ENCODE peak calls at places on chromosomes 6 and 20, in five cellular contexts. G is CD8-positive, alpha-beta T cell; F is GM23248; Z is iPS DF 6.9; R is NB4. K is an unnamed sample.

GRCh38 chr6:124795879-124796838 is 166.1 kb upstream of the RNF217 start:
- DNase-seq in G (no peak), F (peak; percentile 25), Z (peak; percentile 7), R (peak; percentile 25), K (no peak)

GRCh38 chr6:14811760-14812428 is 434.0 kb upstream of the JARID2 start:
- DNase-seq in R (no peak), F (peak; percentile 20), G (no peak), Z (no peak), K (no peak)

GRCh38 chr6:167799033-167799933 is 27.4 kb upstream of the AFDN start:
- DNase-seq in G (no peak), R (no peak), Z (no peak), F (peak; percentile 22), K (no peak)

GRCh38 chr20:2948968-2949367 is 75.7 kb downstream of the PTPRA start:
- DNase-seq in Z (no peak), R (no peak), G (no peak), F (no peak), K (no peak)

GRCh38 chr20:43988867-43989266 is 74.2 kb downstream of the TOX2 start:
- DNase-seq in R (no peak), F (peak; percentile 61), G (no peak), Z (no peak), K (no peak)

GRCh38 chr6:90105766-90106165 is 190.9 kb downstream of the BACH2 start:
- DNase-seq in F (no peak), Z (no peak), R (peak; percentile 81), G (no peak), K (no peak)

GRCh38 chr6:55822815-55823214 is 52.6 kb downstream of the BMP5 start:
- DNase-seq in G (no peak), F (peak; percentile 55), R (no peak), Z (no peak), K (no peak)

GRCh38 chr6:136897071-136897470 is 25.0 kb upstream of the SLC35D3 start:
- DNase-seq in F (no peak), R (no peak), G (no peak), Z (no peak), K (no peak)

GRCh38 chr6:38871745-38872568 is 156.8 kb downstream of the DNAH8 start:
- DNase-seq in F (peak; percentile 64), Z (peak; percentile 64), R (peak; percentile 63), G (peak; percentile 41), K (no peak)

GRCh38 chr20:32470025-32470861 is 112.1 kb downstream of the ASXL1 start:
- DNase-seq in G (peak; percentile 24), F (peak; percentile 29), R (peak; percentile 77), Z (no peak), K (no peak)

GRCh38 chr6:16676978-16677377 is 84.3 kb downstream of the ATXN1 start:
- DNase-seq in Z (no peak), F (peak; percentile 31), G (no peak), R (no peak), K (no peak)

DNA sequence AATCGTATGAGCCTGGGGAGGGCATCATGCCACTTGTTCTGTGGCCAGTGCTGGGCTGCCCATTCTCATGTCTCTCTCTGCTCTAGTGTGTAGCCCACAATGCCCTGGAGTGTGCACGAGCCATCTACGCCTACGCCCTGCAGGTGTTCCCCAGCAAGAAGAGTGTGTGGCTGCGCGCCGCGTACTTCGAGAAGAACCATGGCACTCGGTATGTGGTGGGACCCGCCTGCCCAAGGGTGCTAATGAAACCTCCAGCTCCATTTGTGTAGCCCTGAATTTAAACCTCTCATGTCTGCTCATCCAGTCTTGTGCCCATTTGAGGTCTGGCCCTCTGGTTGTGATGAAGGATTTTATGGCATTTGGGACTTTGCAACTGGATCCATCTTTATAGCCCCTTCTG is 13.3 kb upstream of the C20orf204 start:
- DNase-seq in G (no peak), F (no peak), R (no peak), Z (no peak), K (no peak)
- H3K4me3 ChIP-seq in G (no peak overlapping the region), F (no peak overlapping the region), R (no peak overlapping the region), Z (no peak overlapping the region), K (no peak overlapping the region)

GRCh38 chr20:17828598-17829144 is 128.9 kb downstream of the BANF2 start:
- DNase-seq in F (no peak), R (no peak), Z (no peak), G (no peak), K (no peak)

GRCh38 chr20:17824676-17825224 is 125.0 kb downstream of the BANF2 start:
- DNase-seq in F (no peak), R (no peak), Z (no peak), G (no peak), K (no peak)

GRCh38 chr20:17825251-17825691 is 125.5 kb downstream of the BANF2 start:
- DNase-seq in R (no peak), Z (no peak), F (no peak), G (no peak), K (no peak)

GRCh38 chr20:17827759-17828559 is 128.2 kb downstream of the BANF2 start:
- DNase-seq in R (no peak), F (no peak), Z (no peak), G (no peak), K (no peak)

GRCh38 chr20:17825949-17826843 is 126.4 kb downstream of the BANF2 start:
- DNase-seq in F (peak; percentile 50), R (no peak), G (no peak), Z (no peak), K (peak; percentile 75)
- H3K4me3 ChIP-seq in F (no peak overlapping the region), R (no peak overlapping the region), G (no peak overlapping the region), Z (no peak overlapping the region), K (no peak overlapping the region)

GRCh38 chr6:27505209-27506027 is 32.5 kb upstream of the ZNF184 start:
- DNase-seq in G (peak; percentile 55), F (peak; percentile 46), R (peak; percentile 54), Z (peak; percentile 64), K (peak; percentile 66)

GRCh38 chr6:27501187-27501586 is 28.3 kb upstream of the ZNF184 start:
- DNase-seq in F (no peak), R (no peak), G (no peak), Z (no peak), K (no peak)

GRCh38 chr6:27503436-27504030 is 30.6 kb upstream of the ZNF184 start:
- DNase-seq in Z (peak; percentile 47), R (peak; percentile 76), F (peak; percentile 68), G (peak; percentile 83), K (peak; percentile 61)

GRCh38 chr6:27500177-27500576 is 27.3 kb upstream of the ZNF184 start:
- DNase-seq in F (no peak), G (no peak), R (no peak), Z (no peak), K (no peak)

DNA sequence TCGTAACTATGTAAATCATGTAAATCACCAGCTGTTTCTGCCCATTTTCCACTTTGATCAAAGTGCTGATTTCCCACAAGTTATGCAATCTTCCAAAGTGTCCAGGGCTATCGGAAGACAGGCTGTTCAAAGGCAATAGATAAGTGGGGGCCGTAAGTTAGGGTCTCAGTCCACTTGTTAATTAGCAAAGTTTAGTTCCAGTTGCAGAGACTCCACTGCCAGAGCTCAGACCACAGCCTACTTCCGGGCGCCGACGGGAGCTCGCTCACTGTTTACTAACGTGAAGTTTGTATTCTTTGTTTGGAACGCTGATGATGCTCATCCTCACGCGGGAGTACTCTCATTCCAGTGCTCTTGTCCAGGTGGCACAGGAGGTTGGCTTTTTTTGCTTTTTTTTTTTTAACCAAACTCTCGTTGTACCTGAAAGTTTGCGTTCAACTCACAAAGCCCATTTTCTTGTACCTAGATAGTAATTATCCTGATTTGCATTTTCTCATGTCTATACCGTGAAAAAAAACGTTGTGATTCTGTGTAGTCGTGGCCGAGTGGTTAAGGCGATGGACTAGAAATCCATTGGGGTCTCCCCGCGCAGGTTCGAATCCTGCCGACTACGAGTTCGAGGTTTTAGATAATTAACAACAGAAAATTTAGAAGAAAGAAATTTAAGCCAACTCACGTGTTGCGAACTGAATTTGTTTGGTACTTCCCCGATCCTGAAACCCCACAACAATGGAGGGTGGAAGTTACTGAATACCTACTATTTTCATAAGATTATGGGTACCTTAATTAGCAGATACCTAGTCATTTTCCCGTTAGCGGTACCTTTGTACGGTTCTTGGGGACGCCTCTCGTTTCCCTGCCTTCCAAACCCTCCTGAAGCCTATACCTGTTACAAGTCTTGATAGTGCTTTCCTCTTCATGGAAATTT is 29.9 kb upstream of the ZNF184 start:
- DNase-seq in Z (no peak), G (peak; percentile 70), F (peak; percentile 68), R (peak; percentile 84), K (peak; percentile 70)
- H3K4me3 ChIP-seq in Z (peak overlapping the region; percentile 75), G (peak overlapping the region; percentile 70), F (peak overlapping the region; percentile 85), R (peak overlapping the region; percentile 82), K (peak overlapping the region; percentile 73)

DNA sequence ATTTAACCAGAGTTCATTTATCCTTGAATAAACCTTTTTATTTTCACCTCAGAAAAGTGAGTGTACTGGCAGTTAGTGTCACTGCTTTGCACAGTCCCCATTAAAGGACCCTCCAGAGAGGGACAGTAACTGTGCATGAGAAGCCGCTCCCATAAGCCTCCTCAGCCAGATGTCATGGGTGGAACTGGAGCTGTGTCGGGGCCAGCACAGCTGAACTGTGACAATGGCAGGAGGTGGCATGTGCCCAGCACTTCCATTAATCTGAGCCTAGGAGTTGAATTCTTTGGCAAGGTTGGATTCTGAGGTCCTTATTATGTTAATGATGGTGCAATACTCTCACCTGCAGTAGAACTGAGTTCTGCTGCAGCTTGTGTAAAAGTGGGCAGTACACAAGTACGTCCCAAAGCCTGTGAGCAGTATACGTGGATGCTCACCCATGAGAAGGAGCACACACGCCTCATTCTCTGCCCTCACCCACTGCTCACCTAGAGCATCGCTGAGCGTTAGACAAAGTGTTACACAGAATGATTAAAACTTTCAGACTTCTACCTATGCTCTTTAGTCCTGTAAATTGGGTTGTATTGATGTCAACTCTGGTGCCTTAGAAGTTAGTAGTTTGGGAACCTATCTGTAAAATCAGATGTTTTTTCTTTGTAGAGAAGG is 11.9 kb upstream of the CSE1L start:
- DNase-seq in R (no peak), G (no peak), Z (no peak), F (no peak), K (no peak)
- H3K4me3 ChIP-seq in R (no peak overlapping the region), G (no peak overlapping the region), Z (no peak overlapping the region), F (no peak overlapping the region), K (no peak overlapping the region)

K was measured in GM12864.